ENCODE peak calls at places on chromosomes 11 and 22, in five cellular contexts. One of them, this sample, is unnamed.

GRCh38 chr11:117934526-117935307 is 5.5 kb upstream of the TMPRSS13 start:
- DNase-seq in tibial nerve: no peak
- DNase-seq in IMR-90: no peak
- DNase-seq in uterus: no peak
- DNase-seq in body of pancreas: no peak
- DNase-seq in this sample: peak; percentile 22

GRCh38 chr22:25928038-25928437 is 186.1 kb downstream of the MYO18B start:
- DNase-seq in uterus: no peak
- DNase-seq in tibial nerve: no peak
- DNase-seq in body of pancreas: no peak
- DNase-seq in IMR-90: no peak
- DNase-seq in this sample: no peak

GRCh38 chr11:58958500-58958899 is 19.2 kb downstream of the GLYATL1 start:
- DNase-seq in body of pancreas: peak; percentile 48
- DNase-seq in IMR-90: no peak
- DNase-seq in uterus: no peak
- DNase-seq in tibial nerve: no peak
- DNase-seq in this sample: peak; percentile 82

GRCh38 chr11:13924801-13925327 is 37.7 kb upstream of the SPON1 start:
- DNase-seq in uterus: no peak
- DNase-seq in tibial nerve: no peak
- DNase-seq in body of pancreas: peak; percentile 41
- DNase-seq in IMR-90: no peak
- DNase-seq in this sample: no peak

GRCh38 chr11:126345759-126346585 is 9.5 kb upstream of the ST3GAL4 start:
- DNase-seq in body of pancreas: peak; percentile 89
- DNase-seq in IMR-90: peak; percentile 75
- DNase-seq in tibial nerve: no peak
- DNase-seq in uterus: peak; percentile 75
- DNase-seq in this sample: peak; percentile 48

GRCh38 chr11:75588067-75588481 is 26.0 kb downstream of the SERPINH1 start:
- DNase-seq in uterus: no peak
- DNase-seq in tibial nerve: no peak
- DNase-seq in body of pancreas: peak; percentile 57
- DNase-seq in IMR-90: no peak
- DNase-seq in this sample: peak; percentile 76

GRCh38 chr11:112932593-112932992 is 28.6 kb upstream of the NCAM1 start:
- DNase-seq in tibial nerve: no peak
- DNase-seq in body of pancreas: no peak
- DNase-seq in uterus: no peak
- DNase-seq in IMR-90: no peak
- DNase-seq in this sample: no peak

GRCh38 chr22:25903294-25903693 is 161.3 kb downstream of the MYO18B start:
- DNase-seq in uterus: no peak
- DNase-seq in IMR-90: no peak
- DNase-seq in tibial nerve: no peak
- DNase-seq in body of pancreas: no peak
- DNase-seq in this sample: no peak

GRCh38 chr22:17806437-17806836 is 32.2 kb upstream of the BID start:
- DNase-seq in IMR-90: no peak
- DNase-seq in tibial nerve: no peak
- DNase-seq in uterus: no peak
- DNase-seq in body of pancreas: peak; percentile 57
- DNase-seq in this sample: no peak
- H3K36me3 ChIP-seq in IMR-90: peaks cover 24% of the 10 kb centered on the region
- H3K36me3 ChIP-seq in tibial nerve: peaks cover 24% of the 10 kb centered on the region
- H3K36me3 ChIP-seq in uterus: no peaks in the 10 kb centered on the region
- H3K36me3 ChIP-seq in body of pancreas: no peaks in the 10 kb centered on the region
- H3K36me3 ChIP-seq in this sample: no peaks in the 10 kb centered on the region

GRCh38 chr11:73242291-73243092 is 24.4 kb downstream of the P2RY2 start:
- DNase-seq in tibial nerve: peak; percentile 53
- DNase-seq in uterus: peak; percentile 79
- DNase-seq in body of pancreas: peak; percentile 74
- DNase-seq in IMR-90: peak; percentile 60
- DNase-seq in this sample: peak; percentile 65
- TF ChIP-seq POLR2A in tibial nerve: no peak
- TF ChIP-seq POLR2A in uterus: no peak
- TF ChIP-seq POLR2A in body of pancreas: peak; percentile 26
- TF ChIP-seq POLR2A in IMR-90: peak; percentile 47
- TF ChIP-seq POLR2A in this sample: no peak

GRCh38 chr11:33347490-33348125 is 90.4 kb downstream of the HIPK3 start:
- DNase-seq in uterus: no peak
- DNase-seq in IMR-90: no peak
- DNase-seq in tibial nerve: no peak
- DNase-seq in body of pancreas: no peak
- DNase-seq in this sample: no peak
- H3K36me3 ChIP-seq in uterus: no peaks in the 10 kb centered on the region
- H3K36me3 ChIP-seq in IMR-90: peaks cover 49% of the 10 kb centered on the region
- H3K36me3 ChIP-seq in tibial nerve: peaks cover 8% of the 10 kb centered on the region
- H3K36me3 ChIP-seq in body of pancreas: peaks cover 29% of the 10 kb centered on the region
- H3K36me3 ChIP-seq in this sample: peaks cover 3% of the 10 kb centered on the region

DNA sequence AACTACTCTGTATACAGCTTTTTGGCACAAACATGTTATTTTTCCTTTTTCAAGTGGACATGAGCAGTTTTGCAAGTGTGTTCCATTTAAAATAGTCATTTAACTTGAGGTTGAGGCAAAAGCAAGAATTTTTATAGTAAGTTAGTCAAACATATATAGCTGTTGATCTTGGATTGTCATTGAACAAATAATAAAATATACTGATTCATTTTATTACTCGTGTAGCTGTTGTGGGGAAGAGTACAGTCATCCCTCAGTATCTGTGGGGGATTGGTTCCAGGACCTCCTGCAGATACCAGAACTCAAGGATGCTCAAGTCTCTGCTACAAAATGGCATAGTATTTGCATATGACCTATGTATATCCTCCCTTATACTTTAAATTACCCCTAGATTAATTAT is 45.3 kb downstream of the EXT2 start:
- DNase-seq in IMR-90: no peak
- DNase-seq in uterus: no peak
- DNase-seq in tibial nerve: no peak
- DNase-seq in body of pancreas: no peak
- DNase-seq in this sample: no peak
- TF ChIP-seq POLR2A in IMR-90: no peak
- TF ChIP-seq POLR2A in uterus: no peak
- TF ChIP-seq POLR2A in tibial nerve: no peak
- TF ChIP-seq POLR2A in body of pancreas: no peak
- TF ChIP-seq POLR2A in this sample: no peak

GRCh38 chr11:93796832-93797231 is 12.8 kb downstream of the MED17 start:
- DNase-seq in body of pancreas: no peak
- DNase-seq in IMR-90: no peak
- DNase-seq in uterus: no peak
- DNase-seq in tibial nerve: no peak
- DNase-seq in this sample: no peak

GRCh38 chr11:93791493-93791892 is 7.4 kb downstream of the MED17 start:
- DNase-seq in uterus: no peak
- DNase-seq in IMR-90: no peak
- DNase-seq in tibial nerve: no peak
- DNase-seq in body of pancreas: no peak
- DNase-seq in this sample: no peak

DNA sequence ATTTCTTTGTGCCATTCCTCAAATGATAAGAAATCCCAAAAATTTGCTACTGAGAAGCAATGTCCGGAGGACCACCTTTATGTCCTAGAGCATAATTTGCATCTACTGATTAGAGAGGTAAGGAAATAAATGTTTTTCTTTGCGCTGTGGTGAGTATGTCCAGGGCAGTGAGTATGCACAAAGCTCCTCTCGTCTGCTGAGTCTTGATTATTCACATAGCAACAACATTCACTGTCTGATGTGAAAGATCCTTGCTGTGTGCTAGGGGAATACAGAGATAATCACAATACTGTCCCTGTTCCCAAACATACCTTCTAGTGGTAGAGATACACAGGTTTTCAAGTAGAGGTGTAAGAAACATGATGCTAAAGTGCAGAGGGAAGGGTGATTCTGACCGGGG is 12.3 kb downstream of the MED17 start:
- DNase-seq in IMR-90: no peak
- DNase-seq in body of pancreas: no peak
- DNase-seq in tibial nerve: no peak
- DNase-seq in uterus: no peak
- DNase-seq in this sample: no peak
- H3K36me3 ChIP-seq in IMR-90: peaks cover 54% of the 10 kb centered on the region
- H3K36me3 ChIP-seq in body of pancreas: peaks cover 10% of the 10 kb centered on the region
- H3K36me3 ChIP-seq in tibial nerve: peaks cover 35% of the 10 kb centered on the region
- H3K36me3 ChIP-seq in uterus: no peaks in the 10 kb centered on the region
- H3K36me3 ChIP-seq in this sample: no peaks in the 10 kb centered on the region

GRCh38 chr11:67436459-67437081 is 912 bp downstream of the PTPRCAP start:
- DNase-seq in tibial nerve: no peak
- DNase-seq in body of pancreas: no peak
- DNase-seq in uterus: peak; percentile 55
- DNase-seq in IMR-90: no peak
- DNase-seq in this sample: peak; percentile 87
- TF ChIP-seq POLR2A in tibial nerve: no peak
- TF ChIP-seq POLR2A in body of pancreas: no peak
- TF ChIP-seq POLR2A in uterus: no peak
- TF ChIP-seq POLR2A in IMR-90: no peak
- TF ChIP-seq POLR2A in this sample: no peak

GRCh38 chr11:60161766-60162165 is 21.1 kb downstream of the MS4A6A start:
- DNase-seq in body of pancreas: no peak
- DNase-seq in IMR-90: no peak
- DNase-seq in tibial nerve: no peak
- DNase-seq in uterus: no peak
- DNase-seq in this sample: no peak
- H3K36me3 ChIP-seq in body of pancreas: no peaks in the 10 kb centered on the region
- H3K36me3 ChIP-seq in IMR-90: no peaks in the 10 kb centered on the region
- H3K36me3 ChIP-seq in tibial nerve: no peaks in the 10 kb centered on the region
- H3K36me3 ChIP-seq in uterus: no peaks in the 10 kb centered on the region
- H3K36me3 ChIP-seq in this sample: no peaks in the 10 kb centered on the region

This sample was measured in Peyer's patch.